ENCODE peak calls at places on chromosomes 13 and 19, in nine cellular contexts. One of them, this sample, is unnamed.

GRCh38 chr19:40502647-40503046 is 35.8 kb downstream of the SPTBN4 start:
- DNase-seq in HEK293T: no peak
- DNase-seq in omental fat pad: no peak
- DNase-seq in AG10803: no peak
- DNase-seq in T-helper 9 cell: no peak
- DNase-seq in type B pancreatic cell: no peak
- DNase-seq in AML-193: no peak
- DNase-seq in T-helper 2 cell: no peak
- DNase-seq in stimulated activated CD8-positive, alpha-beta memory T cell treated with anti-CD3 and anti-CD28 coated beads, Interleukin-4, amount 100 ng/mL, for 1 hour: no peak
- DNase-seq in this sample: no peak

GRCh38 chr13:27667946-27668345 is 46.3 kb downstream of the POLR1D start:
- DNase-seq in AG10803: no peak
- DNase-seq in AML-193: no peak
- DNase-seq in omental fat pad: no peak
- DNase-seq in T-helper 2 cell: no peak
- DNase-seq in HEK293T: no peak
- DNase-seq in type B pancreatic cell: no peak
- DNase-seq in T-helper 9 cell: no peak
- DNase-seq in stimulated activated CD8-positive, alpha-beta memory T cell treated with anti-CD3 and anti-CD28 coated beads, Interleukin-4, amount 100 ng/mL, for 1 hour: no peak
- DNase-seq in this sample: no peak

GRCh38 chr19:9909251-9909650 is 27.1 kb downstream of the OLFM2 start:
- DNase-seq in HEK293T: no peak
- DNase-seq in T-helper 2 cell: no peak
- DNase-seq in type B pancreatic cell: no peak
- DNase-seq in omental fat pad: no peak
- DNase-seq in AG10803: no peak
- DNase-seq in AML-193: no peak
- DNase-seq in stimulated activated CD8-positive, alpha-beta memory T cell treated with anti-CD3 and anti-CD28 coated beads, Interleukin-4, amount 100 ng/mL, for 1 hour: no peak
- DNase-seq in T-helper 9 cell: no peak
- DNase-seq in this sample: no peak

GRCh38 chr13:99663185-99663825 is 162.0 kb downstream of the TM9SF2 start:
- DNase-seq in AML-193: no peak
- DNase-seq in type B pancreatic cell: no peak
- DNase-seq in omental fat pad: no peak
- DNase-seq in T-helper 9 cell: no peak
- DNase-seq in HEK293T: no peak
- DNase-seq in stimulated activated CD8-positive, alpha-beta memory T cell treated with anti-CD3 and anti-CD28 coated beads, Interleukin-4, amount 100 ng/mL, for 1 hour: no peak
- DNase-seq in AG10803: no peak
- DNase-seq in T-helper 2 cell: no peak
- DNase-seq in this sample: no peak

GRCh38 chr19:7391218-7391670 is 42.5 kb downstream of the ARHGEF18 start:
- DNase-seq in AG10803: no peak
- DNase-seq in stimulated activated CD8-positive, alpha-beta memory T cell treated with anti-CD3 and anti-CD28 coated beads, Interleukin-4, amount 100 ng/mL, for 1 hour: no peak
- DNase-seq in T-helper 2 cell: no peak
- DNase-seq in AML-193: no peak
- DNase-seq in omental fat pad: no peak
- DNase-seq in T-helper 9 cell: no peak
- DNase-seq in type B pancreatic cell: no peak
- DNase-seq in HEK293T: no peak
- DNase-seq in this sample: no peak

GRCh38 chr13:30881191-30881651 is 24.9 kb upstream of the MEDAG start:
- DNase-seq in AG10803: peak
- DNase-seq in T-helper 9 cell: no peak
- DNase-seq in AML-193: no peak
- DNase-seq in stimulated activated CD8-positive, alpha-beta memory T cell treated with anti-CD3 and anti-CD28 coated beads, Interleukin-4, amount 100 ng/mL, for 1 hour: no peak
- DNase-seq in type B pancreatic cell: no peak
- DNase-seq in omental fat pad: no peak
- DNase-seq in T-helper 2 cell: no peak
- DNase-seq in HEK293T: no peak
- DNase-seq in this sample: no peak

GRCh38 chr19:9673912-9674668 is 810 bp downstream of the ZNF562 start:
- DNase-seq in stimulated activated CD8-positive, alpha-beta memory T cell treated with anti-CD3 and anti-CD28 coated beads, Interleukin-4, amount 100 ng/mL, for 1 hour: no peak
- DNase-seq in T-helper 2 cell: no peak
- DNase-seq in T-helper 9 cell: no peak
- DNase-seq in type B pancreatic cell: no peak
- DNase-seq in HEK293T: no peak
- DNase-seq in AG10803: no peak
- DNase-seq in omental fat pad: no peak
- DNase-seq in AML-193: no peak
- DNase-seq in this sample: no peak

GRCh38 chr13:47211106-47211505 is 314.3 kb upstream of the HTR2A start:
- DNase-seq in AG10803: no peak
- DNase-seq in T-helper 2 cell: no peak
- DNase-seq in type B pancreatic cell: no peak
- DNase-seq in stimulated activated CD8-positive, alpha-beta memory T cell treated with anti-CD3 and anti-CD28 coated beads, Interleukin-4, amount 100 ng/mL, for 1 hour: no peak
- DNase-seq in HEK293T: no peak
- DNase-seq in omental fat pad: no peak
- DNase-seq in T-helper 9 cell: no peak
- DNase-seq in AML-193: no peak
- DNase-seq in this sample: no peak

GRCh38 chr13:25214371-25215252 is 42.5 kb upstream of the AMER2 start:
- DNase-seq in stimulated activated CD8-positive, alpha-beta memory T cell treated with anti-CD3 and anti-CD28 coated beads, Interleukin-4, amount 100 ng/mL, for 1 hour: no peak
- DNase-seq in omental fat pad: no peak
- DNase-seq in type B pancreatic cell: no peak
- DNase-seq in T-helper 9 cell: no peak
- DNase-seq in HEK293T: no peak
- DNase-seq in AML-193: no peak
- DNase-seq in AG10803: peak
- DNase-seq in T-helper 2 cell: no peak
- DNase-seq in this sample: no peak

GRCh38 chr13:99978781-99979452 is 2.7 kb upstream of the ZIC2 start:
- DNase-seq in AML-193: no peak
- DNase-seq in omental fat pad: no peak
- DNase-seq in HEK293T: no peak
- DNase-seq in stimulated activated CD8-positive, alpha-beta memory T cell treated with anti-CD3 and anti-CD28 coated beads, Interleukin-4, amount 100 ng/mL, for 1 hour: no peak
- DNase-seq in T-helper 9 cell: no peak
- DNase-seq in AG10803: no peak
- DNase-seq in T-helper 2 cell: no peak
- DNase-seq in type B pancreatic cell: no peak
- DNase-seq in this sample: no peak

GRCh38 chr13:90447735-90448103 is 899.8 kb upstream of the MIR17HG start:
- DNase-seq in omental fat pad: no peak
- DNase-seq in type B pancreatic cell: no peak
- DNase-seq in T-helper 2 cell: no peak
- DNase-seq in T-helper 9 cell: no peak
- DNase-seq in AG10803: peak
- DNase-seq in AML-193: no peak
- DNase-seq in HEK293T: no peak
- DNase-seq in stimulated activated CD8-positive, alpha-beta memory T cell treated with anti-CD3 and anti-CD28 coated beads, Interleukin-4, amount 100 ng/mL, for 1 hour: no peak
- DNase-seq in this sample: no peak

GRCh38 chr19:11324748-11325389 is 14.6 kb downstream of the RAB3D start:
- DNase-seq in stimulated activated CD8-positive, alpha-beta memory T cell treated with anti-CD3 and anti-CD28 coated beads, Interleukin-4, amount 100 ng/mL, for 1 hour: no peak
- DNase-seq in type B pancreatic cell: no peak
- DNase-seq in T-helper 9 cell: no peak
- DNase-seq in T-helper 2 cell: no peak
- DNase-seq in omental fat pad: no peak
- DNase-seq in AML-193: no peak
- DNase-seq in HEK293T: no peak
- DNase-seq in AG10803: no peak
- DNase-seq in this sample: no peak

GRCh38 chr13:30142502-30143211 is 164.7 kb downstream of the KATNAL1 start:
- DNase-seq in AML-193: no peak
- DNase-seq in omental fat pad: no peak
- DNase-seq in T-helper 2 cell: no peak
- DNase-seq in stimulated activated CD8-positive, alpha-beta memory T cell treated with anti-CD3 and anti-CD28 coated beads, Interleukin-4, amount 100 ng/mL, for 1 hour: no peak
- DNase-seq in type B pancreatic cell: no peak
- DNase-seq in T-helper 9 cell: no peak
- DNase-seq in AG10803: peak
- DNase-seq in HEK293T: no peak
- DNase-seq in this sample: peak

GRCh38 chr13:31846984-31847752 is 107.8 kb downstream of the RXFP2 start:
- DNase-seq in HEK293T: peak
- DNase-seq in stimulated activated CD8-positive, alpha-beta memory T cell treated with anti-CD3 and anti-CD28 coated beads, Interleukin-4, amount 100 ng/mL, for 1 hour: no peak
- DNase-seq in T-helper 9 cell: no peak
- DNase-seq in omental fat pad: no peak
- DNase-seq in AML-193: no peak
- DNase-seq in AG10803: no peak
- DNase-seq in T-helper 2 cell: no peak
- DNase-seq in type B pancreatic cell: no peak
- DNase-seq in this sample: no peak